ENCODE peak calls at places on chromosome 4, in eight cellular contexts. One of them, this sample, is unnamed.

GRCh38 chr4:176791591-176792347 is 953 bp downstream of the VEGFC start:
- DNase-seq in COR-L47: peak
- DNase-seq in amniotic epithelial cell: peak
- DNase-seq in tibial nerve: no peak
- DNase-seq in DMS153: no peak
- DNase-seq in HEK293T: peak
- DNase-seq in cerebellar cortex: no peak
- DNase-seq in NCI-H345: no peak
- DNase-seq in this sample: no peak

GRCh38 chr4:184628103-184628502 is 21.1 kb downstream of the CASP3 start:
- DNase-seq in COR-L47: no peak
- DNase-seq in amniotic epithelial cell: no peak
- DNase-seq in tibial nerve: no peak
- DNase-seq in DMS153: no peak
- DNase-seq in HEK293T: no peak
- DNase-seq in cerebellar cortex: no peak
- DNase-seq in NCI-H345: no peak
- DNase-seq in this sample: no peak

GRCh38 chr4:186946682-186947294 is 223.1 kb upstream of the FAT1 start:
- DNase-seq in COR-L47: peak
- DNase-seq in amniotic epithelial cell: peak
- DNase-seq in tibial nerve: no peak
- DNase-seq in DMS153: no peak
- DNase-seq in HEK293T: peak
- DNase-seq in cerebellar cortex: no peak
- DNase-seq in NCI-H345: peak
- DNase-seq in this sample: peak

GRCh38 chr4:89617256-89617655 is 219.7 kb downstream of the SNCA start:
- DNase-seq in COR-L47: no peak
- DNase-seq in amniotic epithelial cell: no peak
- DNase-seq in tibial nerve: no peak
- DNase-seq in DMS153: no peak
- DNase-seq in HEK293T: no peak
- DNase-seq in cerebellar cortex: no peak
- DNase-seq in NCI-H345: no peak
- DNase-seq in this sample: no peak

GRCh38 chr4:26330946-26331345 is 10.1 kb downstream of the RBPJ start:
- DNase-seq in COR-L47: no peak
- DNase-seq in amniotic epithelial cell: peak
- DNase-seq in tibial nerve: no peak
- DNase-seq in DMS153: peak
- DNase-seq in HEK293T: no peak
- DNase-seq in cerebellar cortex: no peak
- DNase-seq in NCI-H345: peak
- DNase-seq in this sample: no peak

GRCh38 chr4:57081651-57082349 is 28.4 kb downstream of the IGFBP7 start:
- DNase-seq in COR-L47: no peak
- DNase-seq in amniotic epithelial cell: no peak
- DNase-seq in tibial nerve: no peak
- DNase-seq in DMS153: no peak
- DNase-seq in HEK293T: no peak
- DNase-seq in cerebellar cortex: no peak
- DNase-seq in NCI-H345: no peak
- DNase-seq in this sample: no peak

GRCh38 chr4:6200922-6201362 is 593 bp upstream of the JAKMIP1 start:
- DNase-seq in COR-L47: peak
- DNase-seq in amniotic epithelial cell: no peak
- DNase-seq in tibial nerve: no peak
- DNase-seq in DMS153: no peak
- DNase-seq in HEK293T: no peak
- DNase-seq in cerebellar cortex: no peak
- DNase-seq in NCI-H345: peak
- DNase-seq in this sample: peak

GRCh38 chr4:25106363-25107151 is 53.7 kb downstream of the SEPSECS start:
- DNase-seq in COR-L47: no peak
- DNase-seq in amniotic epithelial cell: no peak
- DNase-seq in tibial nerve: no peak
- DNase-seq in DMS153: no peak
- DNase-seq in HEK293T: no peak
- DNase-seq in cerebellar cortex: no peak
- DNase-seq in NCI-H345: no peak
- DNase-seq in this sample: no peak

GRCh38 chr4:54215379-54216072 is 13.6 kb upstream of the PDGFRA start:
- DNase-seq in COR-L47: no peak
- DNase-seq in amniotic epithelial cell: no peak
- DNase-seq in tibial nerve: no peak
- DNase-seq in DMS153: no peak
- DNase-seq in HEK293T: no peak
- DNase-seq in cerebellar cortex: no peak
- DNase-seq in NCI-H345: peak
- DNase-seq in this sample: no peak

This sample was measured in mucosa of descending colon.